ENCODE peak calls at places on chromosomes 11 and 22, in six cellular contexts. M is left lung, H is tibial artery, E is GM23248, T is mammary epithelial cell, P is upper lobe of right lung. Z is an unnamed sample.

GRCh38 chr11:71432761-71433647 is 15.2 kb downstream of the DHCR7 start:
- DNase-seq in M (no peak), H (no peak), E (no peak), T (no peak), P (no peak), Z (peak; percentile 40)

GRCh38 chr11:124799384-124800225 is 601 bp downstream of the MSANTD2 start:
- DNase-seq in M (peak; percentile 46), H (no peak), E (peak; percentile 69), T (peak; percentile 42), P (peak; percentile 76), Z (peak; percentile 78)

GRCh38 chr11:102724904-102725515 is at the start of gene MMP8:
- DNase-seq in M (no peak), H (no peak), E (peak; percentile 37), T (peak; percentile 75), P (no peak), Z (no peak)

GRCh38 chr11:12110714-12111481 is 508 bp downstream of the MICAL2 start:
- DNase-seq in M (no peak), H (no peak), E (peak; percentile 56), T (peak; percentile 37), P (peak; percentile 81), Z (peak; percentile 81)

GRCh38 chr11:102946237-102946636 is 9.3 kb downstream of the MMP13 start:
- DNase-seq in M (no peak), H (no peak), E (no peak), T (no peak), P (no peak), Z (no peak)

GRCh38 chr11:35974878-35975578 is 31.2 kb downstream of the LDLRAD3 start:
- DNase-seq in M (no peak), H (no peak), E (no peak), T (no peak), P (no peak), Z (no peak)

GRCh38 chr22:37501176-37501609 is 15.0 kb upstream of the MFNG start:
- DNase-seq in M (no peak), H (no peak), E (no peak), T (no peak), P (peak; percentile 76), Z (no peak)

GRCh38 chr22:17138451-17139042 is 17.4 kb upstream of the TMEM121B start:
- DNase-seq in M (no peak), H (no peak), E (no peak), T (no peak), P (no peak), Z (no peak)

GRCh38 chr11:35539256-35539655 is 13.8 kb upstream of the PAMR1 start:
- DNase-seq in M (no peak), H (no peak), E (peak; percentile 56), T (no peak), P (no peak), Z (no peak)

GRCh38 chr11:113278925-113279324 is 35.5 kb upstream of the TTC12 start:
- DNase-seq in M (no peak), H (no peak), E (no peak), T (no peak), P (no peak), Z (peak; percentile 9)

GRCh38 chr11:1452744-1453143 is 33.8 kb downstream of the MOB2 start:
- DNase-seq in M (no peak), H (no peak), E (no peak), T (no peak), P (no peak), Z (no peak)

GRCh38 chr11:102776454-102776853 is 4.0 kb downstream of the MMP10 start:
- DNase-seq in M (no peak), H (no peak), E (no peak), T (peak; percentile 76), P (no peak), Z (no peak)

GRCh38 chr11:70594031-70594430 is 195.7 kb downstream of the CTTN start:
- DNase-seq in M (no peak), H (no peak), E (no peak), T (no peak), P (no peak), Z (no peak)

GRCh38 chr11:122601131-122602125 is 54.1 kb upstream of the UBASH3B start:
- DNase-seq in M (no peak), H (no peak), E (peak; percentile 90), T (peak; percentile 41), P (no peak), Z (no peak)

GRCh38 chr11:68408512-68408911 is 52.0 kb upstream of the PPP6R3 start:
- DNase-seq in M (no peak), H (no peak), E (no peak), T (no peak), P (no peak), Z (no peak)

GRCh38 chr11:77107950-77108349 is 5.3 kb downstream of the OMP start:
- DNase-seq in M (peak; percentile 72), H (peak; percentile 58), E (peak; percentile 94), T (peak; percentile 77), P (peak; percentile 73), Z (no peak)

GRCh38 chr11:1717745-1718144 is 20.8 kb downstream of the KRTAP5-6 start:
- DNase-seq in M (no peak), H (peak; percentile 40), E (no peak), T (no peak), P (no peak), Z (no peak)

GRCh38 chr22:20951932-20952380 is 15.1 kb upstream of the AIFM3 start:
- DNase-seq in M (no peak), H (no peak), E (no peak), T (no peak), P (no peak), Z (no peak)

GRCh38 chr11:105297463-105297862 is 157.9 kb upstream of the CARD18 start:
- DNase-seq in M (no peak), H (no peak), E (peak; percentile 63), T (peak; percentile 29), P (no peak), Z (no peak)

GRCh38 chr11:61153593-61154090 is 7.6 kb downstream of the VPS37C start:
- DNase-seq in M (no peak), H (no peak), E (peak; percentile 80), T (no peak), P (no peak), Z (no peak)

GRCh38 chr11:27329867-27330632 is 33.0 kb downstream of the CCDC34 start:
- DNase-seq in M (no peak), H (no peak), E (no peak), T (peak; percentile 54), P (no peak), Z (no peak)

GRCh38 chr11:106421673-106422292 is 344.3 kb downstream of the AASDHPPT start:
- DNase-seq in M (no peak), H (no peak), E (no peak), T (no peak), P (no peak), Z (no peak)

GRCh38 chr11:114219559-114220349 is 76.4 kb upstream of the NNMT start:
- DNase-seq in M (no peak), H (no peak), E (peak; percentile 49), T (no peak), P (no peak), Z (peak; percentile 76)

GRCh38 chr11:128291043-128291442 is 296.3 kb downstream of the ETS1 start:
- DNase-seq in M (no peak), H (no peak), E (no peak), T (no peak), P (no peak), Z (no peak)

GRCh38 chr22:50208939-50209892 is 8.4 kb downstream of the SELENOO start:
- DNase-seq in M (no peak), H (no peak), E (no peak), T (no peak), P (no peak), Z (no peak)

DNA sequence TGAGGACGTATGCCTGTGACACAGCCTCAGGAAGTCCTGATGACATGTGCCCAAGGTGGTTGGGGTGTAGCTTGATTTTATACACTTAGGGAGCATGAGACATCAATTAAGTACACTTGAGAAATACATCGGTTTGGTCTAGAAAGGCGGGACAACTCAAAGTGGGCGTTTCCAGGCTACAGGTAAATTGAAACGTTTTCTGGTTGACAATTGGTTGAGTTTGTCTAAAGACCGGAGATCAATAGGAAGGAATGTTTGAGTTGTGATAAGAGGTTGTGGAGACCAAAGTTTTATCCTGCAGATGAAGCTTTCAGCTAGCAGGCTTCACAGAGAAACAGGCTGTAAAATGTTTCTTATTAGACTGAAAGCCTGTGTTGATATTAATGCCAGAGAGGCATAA is 6.8 kb downstream of the APOL3 start:
- DNase-seq in M (no peak), H (peak; percentile 2), E (no peak), T (no peak), P (no peak), Z (no peak)
- H3K4me1 ChIP-seq in M (peaks cover 98% of the 10 kb centered on the region), H (peaks cover 48% of the 10 kb centered on the region), E (peaks cover 24% of the 10 kb centered on the region), T (peaks cover 9% of the 10 kb centered on the region), P (peaks cover 85% of the 10 kb centered on the region), Z (peaks cover 12% of the 10 kb centered on the region)

GRCh38 chr11:3056296-3057068 is 741 bp downstream of the CARS1 start:
- DNase-seq in M (no peak), H (no peak), E (peak; percentile 46), T (peak; percentile 16), P (no peak), Z (peak; percentile 71)

GRCh38 chr11:3052567-3052966 is 4.7 kb downstream of the CARS1 start:
- DNase-seq in M (no peak), H (no peak), E (no peak), T (no peak), P (no peak), Z (no peak)

GRCh38 chr11:3057069-3057963 is at the start of gene CARS1:
- DNase-seq in M (peak; percentile 96), H (peak; percentile 97), E (peak; percentile 99), T (peak; percentile 94), P (peak; percentile 98), Z (peak; percentile 99)

GRCh38 chr11:3058753-3059664 is 1.8 kb upstream of the CARS1 start:
- DNase-seq in M (no peak), H (peak; percentile 57), E (peak; percentile 97), T (peak; percentile 65), P (no peak), Z (peak; percentile 81)

GRCh38 chr11:3055881-3056280 is 1.3 kb downstream of the CARS1 start:
- DNase-seq in M (no peak), H (no peak), E (no peak), T (no peak), P (no peak), Z (no peak)
- H3K4me3 ChIP-seq in M (no peak overlapping the region), H (peak overlapping the region; percentile 85), E (peak overlapping the region; percentile 96), T (peak overlapping the region; percentile 99), P (peak overlapping the region; percentile 90), Z (peak overlapping the region; percentile 84)

GRCh38 chr11:121419839-121420238 is 32.3 kb upstream of the SORL1 start:
- DNase-seq in M (no peak), H (peak; percentile 49), E (no peak), T (no peak), P (no peak), Z (no peak)

GRCh38 chr11:121420398-121420797 is 31.7 kb upstream of the SORL1 start:
- DNase-seq in M (no peak), H (no peak), E (no peak), T (no peak), P (no peak), Z (no peak)

GRCh38 chr11:121418625-121419114 is 33.4 kb upstream of the SORL1 start:
- DNase-seq in M (peak; percentile 72), H (peak; percentile 45), E (no peak), T (no peak), P (no peak), Z (no peak)

GRCh38 chr11:121422675-121423074 is 29.4 kb upstream of the SORL1 start:
- DNase-seq in M (no peak), H (no peak), E (no peak), T (no peak), P (no peak), Z (no peak)

GRCh38 chr11:121421149-121421906 is 30.8 kb upstream of the SORL1 start:
- DNase-seq in M (no peak), H (no peak), E (peak; percentile 24), T (no peak), P (no peak), Z (no peak)
- H3K4me1 ChIP-seq in M (peaks cover 58% of the 10 kb centered on the region), H (peaks cover 18% of the 10 kb centered on the region), E (peaks cover 8% of the 10 kb centered on the region), T (peaks cover 10% of the 10 kb centered on the region), P (peaks cover 26% of the 10 kb centered on the region), Z (peaks cover 4% of the 10 kb centered on the region)

GRCh38 chr11:33828604-33829429 is 54.5 kb upstream of the FBXO3 start:
- DNase-seq in M (no peak), H (no peak), E (peak; percentile 27), T (no peak), P (no peak), Z (peak; percentile 61)
- H3K4me3 ChIP-seq in M (peak overlapping the region; percentile 13), H (peak overlapping the region; percentile 33), E (peak overlapping the region; percentile 76), T (peak overlapping the region; percentile 52), P (peak overlapping the region; percentile 45), Z (peak overlapping the region; percentile 87)

Z was measured in endodermal cell.